ENCODE peak calls at places on chromosome 3, in eight cellular contexts. One of them, this sample, is unnamed.

GRCh38 chr3:185322111-185322510 is 40.8 kb upstream of the MAP3K13 start:
- DNase-seq in foreskin fibroblast: no peak
- DNase-seq in natural killer cell: no peak
- DNase-seq in AG09309: no peak
- DNase-seq in AG04449: no peak
- DNase-seq in tibial artery: no peak
- DNase-seq in fibroblast of pulmonary artery: no peak
- DNase-seq in IMR-90: no peak
- DNase-seq in this sample: no peak

GRCh38 chr3:86229086-86229774 is 761.7 kb downstream of the VGLL3 start:
- DNase-seq in fibroblast of pulmonary artery: no peak
- DNase-seq in AG09309: no peak
- DNase-seq in AG04449: no peak
- DNase-seq in foreskin fibroblast: no peak
- DNase-seq in natural killer cell: no peak
- DNase-seq in tibial artery: no peak
- DNase-seq in IMR-90: no peak
- DNase-seq in this sample: no peak

GRCh38 chr3:94525039-94525438 is 462.2 kb downstream of the NSUN3 start:
- DNase-seq in IMR-90: peak; percentile 13
- DNase-seq in tibial artery: no peak
- DNase-seq in foreskin fibroblast: no peak
- DNase-seq in AG09309: no peak
- DNase-seq in AG04449: no peak
- DNase-seq in natural killer cell: no peak
- DNase-seq in fibroblast of pulmonary artery: peak; percentile 30
- DNase-seq in this sample: no peak

GRCh38 chr3:127404614-127405598 is 117.1 kb upstream of the PRR20G start:
- DNase-seq in foreskin fibroblast: no peak
- DNase-seq in tibial artery: no peak
- DNase-seq in AG04449: no peak
- DNase-seq in fibroblast of pulmonary artery: no peak
- DNase-seq in natural killer cell: no peak
- DNase-seq in AG09309: no peak
- DNase-seq in IMR-90: no peak
- DNase-seq in this sample: no peak

GRCh38 chr3:150723946-150724345 is 20.2 kb upstream of the ERICH6 start:
- DNase-seq in natural killer cell: no peak
- DNase-seq in AG04449: no peak
- DNase-seq in AG09309: no peak
- DNase-seq in fibroblast of pulmonary artery: no peak
- DNase-seq in tibial artery: no peak
- DNase-seq in foreskin fibroblast: no peak
- DNase-seq in IMR-90: no peak
- DNase-seq in this sample: no peak

GRCh38 chr3:79005084-79005483 is 762.7 kb downstream of the ROBO1 start:
- DNase-seq in fibroblast of pulmonary artery: no peak
- DNase-seq in natural killer cell: no peak
- DNase-seq in AG09309: no peak
- DNase-seq in foreskin fibroblast: peak; percentile 56
- DNase-seq in AG04449: no peak
- DNase-seq in IMR-90: no peak
- DNase-seq in tibial artery: no peak
- DNase-seq in this sample: no peak

GRCh38 chr3:56347219-56347871 is 120.9 kb downstream of the ERC2 start:
- DNase-seq in IMR-90: no peak
- DNase-seq in tibial artery: no peak
- DNase-seq in foreskin fibroblast: no peak
- DNase-seq in natural killer cell: no peak
- DNase-seq in fibroblast of pulmonary artery: peak; percentile 5
- DNase-seq in AG09309: no peak
- DNase-seq in AG04449: no peak
- DNase-seq in this sample: peak; percentile 7

GRCh38 chr3:129461022-129461421 is 21.0 kb downstream of the IFT122 start:
- DNase-seq in natural killer cell: no peak
- DNase-seq in IMR-90: peak; percentile 81
- DNase-seq in fibroblast of pulmonary artery: peak; percentile 77
- DNase-seq in tibial artery: no peak
- DNase-seq in foreskin fibroblast: peak; percentile 74
- DNase-seq in AG09309: no peak
- DNase-seq in AG04449: no peak
- DNase-seq in this sample: no peak

GRCh38 chr3:8239095-8239494 is 262.5 kb upstream of the LMCD1 start:
- DNase-seq in fibroblast of pulmonary artery: no peak
- DNase-seq in IMR-90: no peak
- DNase-seq in natural killer cell: no peak
- DNase-seq in foreskin fibroblast: no peak
- DNase-seq in AG09309: no peak
- DNase-seq in tibial artery: no peak
- DNase-seq in AG04449: no peak
- DNase-seq in this sample: no peak

GRCh38 chr3:195704433-195704999 is 16.3 kb upstream of the MUC20 start:
- DNase-seq in AG04449: no peak
- DNase-seq in foreskin fibroblast: no peak
- DNase-seq in natural killer cell: no peak
- DNase-seq in fibroblast of pulmonary artery: no peak
- DNase-seq in tibial artery: no peak
- DNase-seq in AG09309: no peak
- DNase-seq in IMR-90: no peak
- DNase-seq in this sample: no peak

GRCh38 chr3:67362686-67363085 is 291.7 kb downstream of the SUCLG2 start:
- DNase-seq in IMR-90: peak; percentile 21
- DNase-seq in natural killer cell: no peak
- DNase-seq in AG04449: no peak
- DNase-seq in fibroblast of pulmonary artery: peak; percentile 25
- DNase-seq in tibial artery: no peak
- DNase-seq in foreskin fibroblast: no peak
- DNase-seq in AG09309: no peak
- DNase-seq in this sample: no peak

GRCh38 chr3:89113887-89114840 is 6.7 kb downstream of the EPHA3 start:
- DNase-seq in AG09309: peak; percentile 13
- DNase-seq in natural killer cell: no peak
- DNase-seq in AG04449: no peak
- DNase-seq in foreskin fibroblast: peak; percentile 81
- DNase-seq in IMR-90: peak; percentile 42
- DNase-seq in fibroblast of pulmonary artery: peak; percentile 56
- DNase-seq in tibial artery: peak; percentile 48
- DNase-seq in this sample: peak; percentile 12

GRCh38 chr3:98855811-98856400 is 45.6 kb downstream of the DCBLD2 start:
- DNase-seq in foreskin fibroblast: peak; percentile 92
- DNase-seq in fibroblast of pulmonary artery: peak; percentile 93
- DNase-seq in IMR-90: peak; percentile 94
- DNase-seq in tibial artery: no peak
- DNase-seq in natural killer cell: no peak
- DNase-seq in AG09309: peak; percentile 87
- DNase-seq in AG04449: peak; percentile 82
- DNase-seq in this sample: no peak

GRCh38 chr3:45776291-45776576 is 20.1 kb downstream of the SLC6A20 start:
- DNase-seq in fibroblast of pulmonary artery: no peak
- DNase-seq in IMR-90: no peak
- DNase-seq in natural killer cell: no peak
- DNase-seq in AG04449: no peak
- DNase-seq in tibial artery: no peak
- DNase-seq in foreskin fibroblast: no peak
- DNase-seq in AG09309: no peak
- DNase-seq in this sample: no peak
- TF ChIP-seq CTCF in fibroblast of pulmonary artery: no peak
- TF ChIP-seq CTCF in IMR-90: no peak
- TF ChIP-seq CTCF in natural killer cell: no peak
- TF ChIP-seq CTCF in AG04449: no peak
- TF ChIP-seq CTCF in tibial artery: no peak
- TF ChIP-seq CTCF in foreskin fibroblast: no peak
- TF ChIP-seq CTCF in AG09309: no peak
- TF ChIP-seq CTCF in this sample: no peak

DNA sequence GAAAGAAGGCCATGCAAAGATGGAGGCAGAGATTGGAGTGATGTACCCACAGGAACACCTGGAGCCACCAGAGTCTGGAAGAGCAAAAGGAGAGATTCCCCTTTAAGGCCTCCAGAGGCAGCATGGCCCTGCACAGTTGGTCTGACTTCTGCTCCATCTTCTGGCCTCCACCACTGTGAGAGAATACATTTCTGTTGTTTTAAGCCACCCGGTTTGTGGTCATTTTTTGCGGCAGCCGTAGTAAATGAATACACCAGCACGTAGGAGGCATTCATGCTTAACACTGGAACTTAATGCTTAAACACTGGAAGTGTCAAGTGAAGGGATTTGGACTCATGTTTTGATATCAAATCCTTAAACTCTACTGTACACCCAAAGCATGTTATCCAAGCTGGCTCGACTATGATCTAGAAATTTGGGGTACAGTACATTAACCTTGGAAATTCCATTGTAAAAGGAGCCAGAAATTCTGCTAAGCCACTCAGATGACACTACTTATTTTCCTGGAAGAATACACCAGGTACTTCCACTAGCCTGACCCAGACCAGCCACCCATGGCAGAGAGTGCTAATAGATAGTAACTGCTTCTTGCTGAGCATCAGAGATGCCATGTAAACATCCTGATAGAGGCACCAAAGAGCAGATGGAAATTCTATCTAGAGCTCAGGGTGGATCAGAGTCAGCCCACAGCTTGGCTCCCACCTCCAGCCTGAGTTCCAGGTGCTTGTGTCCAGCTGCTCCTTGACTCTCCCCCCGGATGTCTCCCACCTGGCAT is 190.8 kb downstream of the ADAMTS9 start:
- DNase-seq in natural killer cell: no peak
- DNase-seq in foreskin fibroblast: no peak
- DNase-seq in AG04449: no peak
- DNase-seq in tibial artery: no peak
- DNase-seq in fibroblast of pulmonary artery: no peak
- DNase-seq in IMR-90: no peak
- DNase-seq in AG09309: no peak
- DNase-seq in this sample: no peak
- TF ChIP-seq CTCF in natural killer cell: no peak
- TF ChIP-seq CTCF in foreskin fibroblast: no peak
- TF ChIP-seq CTCF in AG04449: no peak
- TF ChIP-seq CTCF in tibial artery: no peak
- TF ChIP-seq CTCF in fibroblast of pulmonary artery: no peak
- TF ChIP-seq CTCF in IMR-90: no peak
- TF ChIP-seq CTCF in AG09309: no peak
- TF ChIP-seq CTCF in this sample: no peak

GRCh38 chr3:172142074-172143059 is 103.0 kb downstream of the FNDC3B start:
- DNase-seq in foreskin fibroblast: peak; percentile 86
- DNase-seq in IMR-90: peak; percentile 91
- DNase-seq in AG04449: peak; percentile 40
- DNase-seq in fibroblast of pulmonary artery: peak; percentile 86
- DNase-seq in natural killer cell: no peak
- DNase-seq in AG09309: no peak
- DNase-seq in tibial artery: no peak
- DNase-seq in this sample: peak; percentile 51
- TF ChIP-seq CTCF in foreskin fibroblast: no peak
- TF ChIP-seq CTCF in IMR-90: no peak
- TF ChIP-seq CTCF in AG04449: no peak
- TF ChIP-seq CTCF in fibroblast of pulmonary artery: no peak
- TF ChIP-seq CTCF in natural killer cell: no peak
- TF ChIP-seq CTCF in AG09309: no peak
- TF ChIP-seq CTCF in tibial artery: no peak
- TF ChIP-seq CTCF in this sample: no peak

DNA sequence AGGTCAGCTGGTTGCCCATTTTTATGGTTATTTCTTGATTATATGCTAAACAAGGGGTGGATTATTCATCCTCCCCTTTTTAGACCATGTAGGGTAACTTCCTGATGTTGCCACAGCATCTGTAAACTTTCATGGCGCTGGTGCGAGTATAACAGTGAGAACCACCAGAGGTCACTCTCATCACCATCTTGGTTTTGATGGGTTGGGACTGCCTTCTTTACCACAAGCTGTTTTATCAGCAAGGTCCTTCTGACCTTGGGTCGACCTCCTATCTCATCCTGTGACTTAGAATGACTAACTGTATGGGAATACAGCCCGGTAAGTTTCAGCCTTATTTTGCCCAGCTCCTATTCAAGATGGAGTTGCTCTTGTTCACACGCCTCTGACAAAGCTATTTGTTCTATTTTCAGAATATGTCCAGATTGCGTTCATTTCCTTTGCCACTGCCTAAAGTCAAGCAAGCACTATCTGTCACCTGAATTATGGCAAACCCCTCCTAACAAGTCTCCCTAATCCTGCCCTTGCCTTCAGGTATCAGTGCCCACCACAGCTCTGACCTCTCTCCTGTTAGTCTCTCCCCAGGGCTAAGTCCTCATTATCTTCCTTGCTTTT is 308.5 kb downstream of the ROBO2 start:
- DNase-seq in AG04449: no peak
- DNase-seq in fibroblast of pulmonary artery: peak; percentile 20
- DNase-seq in tibial artery: no peak
- DNase-seq in IMR-90: peak; percentile 6
- DNase-seq in natural killer cell: no peak
- DNase-seq in AG09309: no peak
- DNase-seq in foreskin fibroblast: peak; percentile 64
- DNase-seq in this sample: no peak
- TF ChIP-seq CTCF in AG04449: peak; percentile 46
- TF ChIP-seq CTCF in fibroblast of pulmonary artery: peak; percentile 36
- TF ChIP-seq CTCF in tibial artery: peak; percentile 20
- TF ChIP-seq CTCF in IMR-90: peak; percentile 22
- TF ChIP-seq CTCF in natural killer cell: no peak
- TF ChIP-seq CTCF in AG09309: peak; percentile 40
- TF ChIP-seq CTCF in foreskin fibroblast: peak; percentile 38
- TF ChIP-seq CTCF in this sample: no peak

GRCh38 chr3:12286927-12287726 is 1.7 kb upstream of the PPARG start:
- DNase-seq in fibroblast of pulmonary artery: no peak
- DNase-seq in IMR-90: no peak
- DNase-seq in tibial artery: no peak
- DNase-seq in natural killer cell: no peak
- DNase-seq in AG09309: no peak
- DNase-seq in foreskin fibroblast: peak; percentile 67
- DNase-seq in AG04449: no peak
- DNase-seq in this sample: peak; percentile 50
- TF ChIP-seq CTCF in fibroblast of pulmonary artery: peak; percentile 22
- TF ChIP-seq CTCF in IMR-90: no peak
- TF ChIP-seq CTCF in tibial artery: no peak
- TF ChIP-seq CTCF in natural killer cell: no peak
- TF ChIP-seq CTCF in AG09309: no peak
- TF ChIP-seq CTCF in foreskin fibroblast: no peak
- TF ChIP-seq CTCF in AG04449: peak; percentile 17
- TF ChIP-seq CTCF in this sample: no peak

GRCh38 chr3:20622304-20622703 is 436.3 kb upstream of the SGO1 start:
- DNase-seq in natural killer cell: no peak
- DNase-seq in tibial artery: no peak
- DNase-seq in AG04449: peak; percentile 89
- DNase-seq in AG09309: peak; percentile 97
- DNase-seq in IMR-90: peak; percentile 72
- DNase-seq in foreskin fibroblast: peak; percentile 87
- DNase-seq in fibroblast of pulmonary artery: peak; percentile 41
- DNase-seq in this sample: no peak
- TF ChIP-seq CTCF in natural killer cell: no peak
- TF ChIP-seq CTCF in tibial artery: peak; percentile 11
- TF ChIP-seq CTCF in AG04449: peak; percentile 24
- TF ChIP-seq CTCF in AG09309: peak; percentile 60
- TF ChIP-seq CTCF in IMR-90: peak; percentile 20
- TF ChIP-seq CTCF in foreskin fibroblast: peak; percentile 35
- TF ChIP-seq CTCF in fibroblast of pulmonary artery: no peak
- TF ChIP-seq CTCF in this sample: no peak